ENCODE peak calls at places on chromosomes 2 and 18, in five cellular contexts. Z, L, T, D and P are unnamed samples.

GRCh38 chr18:32326450-32327309 is 136.8 kb downstream of the MEP1B start:
- DNase-seq in L (no peak), T (no peak), D (no peak), Z (no peak), P (no peak)

GRCh38 chr2:7685342-7686015 is 768.3 kb downstream of the RNF144A start:
- DNase-seq in T (no peak), D (peak; percentile 2), L (no peak), Z (no peak), P (no peak)

GRCh38 chr18:36196239-36196995 is 9.1 kb downstream of the MOCOS start:
- DNase-seq in L (no peak), T (no peak), D (no peak), Z (no peak), P (no peak)

GRCh38 chr2:238256594-238257104 is 16.8 kb upstream of the HES6 start:
- DNase-seq in D (peak; percentile 61), T (peak; percentile 66), Z (peak; percentile 94), L (peak; percentile 70), P (no peak)

GRCh38 chr2:121480826-121481225 is 49.9 kb upstream of the RNU4ATAC start:
- DNase-seq in Z (peak; percentile 62), T (no peak), D (peak; percentile 89), L (no peak), P (no peak)

GRCh38 chr18:63237911-63238710 is 81.5 kb downstream of the BCL2 start:
- DNase-seq in T (no peak), D (peak; percentile 88), Z (no peak), L (no peak), P (peak; percentile 72)

GRCh38 chr2:163341426-163341825 is 394.4 kb downstream of the FIGN start:
- DNase-seq in T (no peak), Z (no peak), D (peak; percentile 60), L (no peak), P (no peak)

GRCh38 chr2:146997945-146998344 is 846.9 kb upstream of the ACVR2A start:
- DNase-seq in Z (no peak), D (no peak), L (no peak), T (no peak), P (no peak)

GRCh38 chr2:181275643-181276070 is 181.5 kb upstream of the ITGA4 start:
- DNase-seq in T (peak; percentile 29), D (no peak), L (no peak), Z (no peak), P (no peak)

GRCh38 chr18:48921305-48922202 is 29.2 kb downstream of the SMAD7 start:
- DNase-seq in L (no peak), D (no peak), Z (no peak), T (peak; percentile 0), P (no peak)